ENCODE peak calls at places on chromosomes 7 and 10, in five cellular contexts. J is CD4-positive, CD25-positive, alpha-beta regulatory T cell; E is iPS-NIHi11; D is mammary epithelial cell; L is astrocyte of the spinal cord. N is an unnamed sample.

GRCh38 chr10:1452777-1453176 is 284.5 kb downstream of the ADARB2 start:
- DNase-seq in D (no peak), J (no peak), E (no peak), L (no peak), N (no peak)

GRCh38 chr7:35537067-35538023 is 157.6 kb downstream of the HERPUD2 start:
- DNase-seq in L (peak; percentile 64), J (peak; percentile 71), E (peak; percentile 92), D (peak; percentile 53), N (peak; percentile 68)

GRCh38 chr10:122515588-122516231 is 44.8 kb upstream of the DMBT1 start:
- DNase-seq in L (peak; percentile 67), E (no peak), J (peak; percentile 61), D (peak; percentile 91), N (peak; percentile 34)

GRCh38 chr7:142807855-142808460 is 37.2 kb downstream of the PRSS2 start:
- DNase-seq in D (no peak), J (peak; percentile 89), L (peak; percentile 45), E (no peak), N (no peak)

GRCh38 chr7:133912916-133913697 is 214.0 kb upstream of the LRGUK start:
- DNase-seq in E (no peak), D (peak; percentile 95), L (peak; percentile 38), J (peak; percentile 13), N (peak; percentile 83)

GRCh38 chr7:22356010-22356854 is 722 bp downstream of the RAPGEF5 start:
- DNase-seq in L (no peak), J (no peak), D (peak; percentile 16), E (peak; percentile 49), N (peak; percentile 36)

GRCh38 chr10:29181936-29182335 is 106.9 kb upstream of the LYZL1 start:
- DNase-seq in J (no peak), L (no peak), E (no peak), D (no peak), N (no peak)

GRCh38 chr7:1093916-1094508 is 6.1 kb downstream of the GPER1 start:
- DNase-seq in D (no peak), J (no peak), L (no peak), E (no peak), N (no peak)

GRCh38 chr7:26729150-26729772 is 135.1 kb downstream of the SKAP2 start:
- DNase-seq in L (no peak), J (no peak), D (no peak), E (no peak), N (no peak)

GRCh38 chr7:16098585-16099179 is 322.7 kb downstream of the CRPPA start:
- DNase-seq in L (peak; percentile 19), E (peak; percentile 35), J (no peak), D (no peak), N (peak; percentile 38)

GRCh38 chr7:32059289-32060045 is 10.7 kb downstream of the PDE1C start:
- DNase-seq in E (no peak), J (no peak), D (peak; percentile 19), L (peak; percentile 72), N (no peak)

GRCh38 chr10:5574642-5575131 is 49.9 kb downstream of the CALML3 start:
- DNase-seq in E (no peak), J (no peak), L (no peak), D (no peak), N (no peak)

GRCh38 chr10:85168287-85168686 is 839.9 kb downstream of the CCSER2 start:
- DNase-seq in E (no peak), L (no peak), J (no peak), D (no peak), N (no peak)

GRCh38 chr10:6144609-6145413 is 56.0 kb downstream of the RBM17 start:
- DNase-seq in J (peak; percentile 94), E (peak; percentile 91), D (peak; percentile 76), L (peak; percentile 87), N (peak; percentile 87)

GRCh38 chr10:110200518-110200917 is 6.9 kb upstream of the MXI1 start:
- DNase-seq in D (no peak), E (no peak), L (no peak), J (no peak), N (peak; percentile 52)